ENCODE peak calls at places on chromosome 1, in eight cellular contexts. M is keratinocyte; A is OCI-LY7; K is naive thymus-derived CD4-positive, alpha-beta T cell; C is cardiac muscle cell; U is psoas muscle; H is stomach; Q is upper lobe of right lung. L is an unnamed sample.

GRCh38 chr1:60483471-60483870 is 409.9 kb upstream of the C1orf87 start:
- DNase-seq in A (no peak), H (no peak), U (no peak), M (no peak), Q (no peak), K (no peak), C (no peak), L (no peak)

GRCh38 chr1:200951016-200951415 is 56.3 kb downstream of the INAVA start:
- DNase-seq in A (no peak), U (no peak), C (no peak), M (no peak), H (no peak), K (no peak), Q (no peak), L (no peak)

GRCh38 chr1:30598571-30599114 is 124.7 kb downstream of the MATN1 start:
- DNase-seq in U (no peak), A (no peak), K (no peak), Q (no peak), H (no peak), C (no peak), M (no peak), L (no peak)

GRCh38 chr1:240151126-240151735 is 59.5 kb downstream of the FMN2 start:
- DNase-seq in H (no peak), C (no peak), M (no peak), K (no peak), Q (no peak), U (no peak), A (no peak), L (no peak)

GRCh38 chr1:6419803-6420593 is at the start of gene HES2:
- DNase-seq in M (no peak), C (no peak), K (peak; percentile 37), H (peak; percentile 50), U (no peak), Q (no peak), A (no peak), L (peak; percentile 80)

GRCh38 chr1:100443739-100444571 is 91.6 kb downstream of the CDC14A start:
- DNase-seq in M (no peak), H (no peak), C (peak; percentile 53), A (peak; percentile 33), U (no peak), K (no peak), Q (no peak), L (no peak)

GRCh38 chr1:205013683-205014367 is 29.2 kb upstream of the CNTN2 start:
- DNase-seq in K (no peak), A (no peak), C (peak; percentile 76), Q (no peak), H (peak; percentile 43), M (no peak), U (no peak), L (no peak)

GRCh38 chr1:167057297-167057688 is 32.9 kb downstream of the GPA33 start:
- DNase-seq in U (no peak), Q (no peak), C (peak; percentile 48), K (no peak), M (no peak), H (peak; percentile 52), A (peak; percentile 76), L (no peak)

GRCh38 chr1:9892563-9893528 is 17.2 kb downstream of the CTNNBIP1 start:
- DNase-seq in Q (no peak), M (no peak), K (no peak), A (no peak), U (no peak), H (peak; percentile 80), C (peak; percentile 57), L (peak; percentile 17)

GRCh38 chr1:119674835-119675289 is 26.8 kb upstream of the ZNF697 start:
- DNase-seq in K (peak; percentile 27), H (peak; percentile 77), C (peak; percentile 94), Q (no peak), U (peak; percentile 69), A (no peak), M (peak; percentile 83), L (peak; percentile 57)

GRCh38 chr1:46749921-46750404 is 31.0 kb upstream of the EFCAB14 start:
- DNase-seq in K (no peak), U (peak; percentile 73), H (no peak), M (no peak), A (no peak), C (peak; percentile 13), Q (no peak), L (no peak)

GRCh38 chr1:62247391-62248168 is 52.9 kb downstream of the L1TD1 start:
- DNase-seq in K (no peak), C (no peak), H (no peak), Q (no peak), M (no peak), A (no peak), U (no peak), L (no peak)

GRCh38 chr1:15700510-15700909 is 16.4 kb downstream of the PLEKHM2 start:
- DNase-seq in A (no peak), M (no peak), H (no peak), U (no peak), K (no peak), C (peak; percentile 81), Q (peak; percentile 72), L (no peak)

GRCh38 chr1:173411835-173412742 is 65.0 kb upstream of the PRDX6 start:
- DNase-seq in H (no peak), C (peak; percentile 81), A (peak; percentile 41), U (no peak), Q (no peak), K (no peak), M (no peak), L (no peak)

GRCh38 chr1:94416901-94417701 is 1.1 kb upstream of the ABCD3 start:
- DNase-seq in H (peak; percentile 43), U (no peak), A (peak; percentile 4), K (no peak), C (peak; percentile 94), M (no peak), Q (no peak), L (peak; percentile 23)

GRCh38 chr1:227747382-227747781 is 12.1 kb downstream of the SNAP47 start:
- DNase-seq in H (no peak), A (no peak), M (no peak), Q (no peak), U (peak; percentile 35), K (no peak), C (no peak), L (no peak)

GRCh38 chr1:116486424-116486823 is 84.4 kb downstream of the CD58 start:
- DNase-seq in C (peak; percentile 70), Q (no peak), U (no peak), K (no peak), H (no peak), M (no peak), A (no peak), L (no peak)

GRCh38 chr1:83815348-83815747 is 183.6 kb downstream of the TTLL7 start:
- DNase-seq in U (no peak), A (no peak), C (peak; percentile 75), H (no peak), M (no peak), Q (no peak), K (no peak), L (no peak)

GRCh38 chr1:236908669-236909068 is 95.6 kb downstream of the MT1HL1 start:
- DNase-seq in A (no peak), U (no peak), Q (no peak), H (no peak), M (no peak), K (no peak), C (no peak), L (no peak)

GRCh38 chr1:207463571-207463970 is 9.4 kb downstream of the CR2 start:
- DNase-seq in U (no peak), Q (no peak), H (no peak), C (no peak), K (no peak), A (no peak), M (no peak), L (no peak)
- H3K4me1 ChIP-seq in U (no peaks in the 10 kb centered on the region), Q (no peaks in the 10 kb centered on the region), H (no peaks in the 10 kb centered on the region), C (no peaks in the 10 kb centered on the region), K (peaks cover 4% of the 10 kb centered on the region), A (peaks cover 22% of the 10 kb centered on the region), M (no peaks in the 10 kb centered on the region), L (no peaks in the 10 kb centered on the region)

GRCh38 chr1:214643032-214643431 is 40.0 kb downstream of the CENPF start:
- DNase-seq in A (no peak), K (no peak), Q (no peak), M (no peak), H (no peak), C (no peak), U (no peak), L (no peak)
- H3K4me1 ChIP-seq in A (peaks cover 5% of the 10 kb centered on the region), K (no peaks in the 10 kb centered on the region), Q (no peaks in the 10 kb centered on the region), M (no peaks in the 10 kb centered on the region), H (no peaks in the 10 kb centered on the region), C (peaks cover 5% of the 10 kb centered on the region), U (peaks cover 8% of the 10 kb centered on the region), L (no peaks in the 10 kb centered on the region)

GRCh38 chr1:191752342-191752741 is 405.9 kb upstream of the RGS18 start:
- DNase-seq in Q (no peak), C (no peak), M (no peak), H (no peak), K (no peak), A (no peak), U (no peak), L (no peak)
- H3K4me1 ChIP-seq in Q (no peaks in the 10 kb centered on the region), C (no peaks in the 10 kb centered on the region), M (no peaks in the 10 kb centered on the region), H (no peaks in the 10 kb centered on the region), K (no peaks in the 10 kb centered on the region), A (no peaks in the 10 kb centered on the region), U (no peaks in the 10 kb centered on the region), L (no peaks in the 10 kb centered on the region)

GRCh38 chr1:24968941-24969585 is 39.0 kb upstream of the RUNX3 start:
- DNase-seq in M (no peak), A (no peak), C (no peak), H (no peak), K (no peak), U (peak; percentile 8), Q (no peak), L (no peak)
- H3K4me1 ChIP-seq in M (peaks cover 31% of the 10 kb centered on the region), A (peaks cover 25% of the 10 kb centered on the region), C (no peaks in the 10 kb centered on the region), H (no peaks in the 10 kb centered on the region), K (peaks cover 33% of the 10 kb centered on the region), U (no peaks in the 10 kb centered on the region), Q (peaks cover 6% of the 10 kb centered on the region), L (no peaks in the 10 kb centered on the region)

GRCh38 chr1:27863552-27863943 is 8.8 kb upstream of the THEMIS2 start:
- DNase-seq in H (no peak), A (no peak), C (no peak), Q (peak; percentile 69), M (no peak), K (no peak), U (no peak), L (no peak)

GRCh38 chr1:27861436-27861835 is 10.9 kb upstream of the THEMIS2 start:
- DNase-seq in K (no peak), Q (peak; percentile 13), H (no peak), C (no peak), A (no peak), M (no peak), U (no peak), L (no peak)

GRCh38 chr1:27862004-27862403 is 10.3 kb upstream of the THEMIS2 start:
- DNase-seq in C (no peak), A (no peak), K (no peak), U (no peak), Q (no peak), M (no peak), H (no peak), L (no peak)

GRCh38 chr1:27864264-27864895 is 8.0 kb upstream of the THEMIS2 start:
- DNase-seq in K (peak; percentile 47), U (no peak), M (no peak), C (no peak), A (no peak), H (no peak), Q (no peak), L (no peak)

GRCh38 chr1:27862671-27863551 is 9.4 kb upstream of the THEMIS2 start:
- DNase-seq in U (peak; percentile 80), M (peak; percentile 30), K (no peak), H (no peak), A (peak; percentile 41), Q (peak; percentile 72), C (peak; percentile 98), L (peak; percentile 45)
- H3K4me1 ChIP-seq in U (no peaks in the 10 kb centered on the region), M (peaks cover 22% of the 10 kb centered on the region), K (peaks cover 3% of the 10 kb centered on the region), H (no peaks in the 10 kb centered on the region), A (peaks cover 23% of the 10 kb centered on the region), Q (peaks cover 3% of the 10 kb centered on the region), C (no peaks in the 10 kb centered on the region), L (peaks cover 4% of the 10 kb centered on the region)